ENCODE peak calls at places on chromosomes 3 and 15, in seven cellular contexts. W is heart left ventricle, O is gastrocnemius medialis, M is erythroblast, R is NB4, E is upper lobe of left lung, N is uterus. F is an unnamed sample.

GRCh38 chr3:96760956-96761355 is 53.4 kb upstream of the EPHA6 start:
- DNase-seq in W (no peak), O (no peak), M (no peak), R (no peak), E (no peak), N (no peak), F (no peak)

GRCh38 chr3:129573493-129573892 is 30.5 kb downstream of the H1-8 start:
- DNase-seq in W (no peak), O (no peak), M (no peak), R (no peak), E (peak), N (no peak), F (no peak)

GRCh38 chr3:183455064-183455463 is 26.6 kb upstream of the MCF2L2 start:
- DNase-seq in W (no peak), O (no peak), M (no peak), R (no peak), E (no peak), N (no peak), F (no peak)

GRCh38 chr15:88625943-88626741 is 5.0 kb downstream of the AEN start:
- DNase-seq in W (no peak), O (no peak), M (no peak), R (no peak), E (no peak), N (no peak), F (no peak)

GRCh38 chr3:46833346-46834300 is 29.6 kb downstream of the MYL3 start:
- DNase-seq in W (no peak), O (no peak), M (no peak), R (no peak), E (peak), N (no peak), F (no peak)

GRCh38 chr3:143002083-143002712 is 828 bp downstream of the U2SURP start:
- DNase-seq in W (no peak), O (no peak), M (peak), R (peak), E (no peak), N (no peak), F (no peak)

GRCh38 chr15:89964555-89964954 is 36.6 kb upstream of the ZNF710 start:
- DNase-seq in W (peak), O (no peak), M (no peak), R (no peak), E (no peak), N (no peak), F (no peak)

GRCh38 chr3:114506622-114507300 is 212.9 kb downstream of the TIGIT start:
- DNase-seq in W (no peak), O (no peak), M (no peak), R (no peak), E (no peak), N (no peak), F (no peak)

GRCh38 chr15:62927196-62927595 is 115.4 kb upstream of the TPM1 start:
- DNase-seq in W (no peak), O (no peak), M (no peak), R (no peak), E (no peak), N (no peak), F (no peak)

GRCh38 chr15:43126358-43126757 is 7.0 kb upstream of the TMEM62 start:
- DNase-seq in W (no peak), O (no peak), M (no peak), R (no peak), E (no peak), N (no peak), F (no peak)

GRCh38 chr3:43307226-43307625 is 20.9 kb downstream of the SNRK start:
- DNase-seq in W (no peak), O (no peak), M (no peak), R (no peak), E (no peak), N (no peak), F (no peak)

GRCh38 chr3:13890377-13891016 is 10.6 kb upstream of the WNT7A start:
- DNase-seq in W (no peak), O (no peak), M (no peak), R (no peak), E (peak), N (no peak), F (no peak)

GRCh38 chr3:72320911-72321385 is 527.3 kb downstream of the SHQ1 start:
- DNase-seq in W (peak), O (no peak), M (no peak), R (no peak), E (no peak), N (no peak), F (peak)

GRCh38 chr3:30539772-30540171 is 66.6 kb upstream of the TGFBR2 start:
- DNase-seq in W (no peak), O (no peak), M (no peak), R (no peak), E (no peak), N (no peak), F (no peak)

GRCh38 chr3:131796558-131796957 is 238.3 kb downstream of the CPNE4 start:
- DNase-seq in W (no peak), O (no peak), M (no peak), R (peak), E (no peak), N (no peak), F (no peak)

GRCh38 chr3:185069023-185069422 is 83.8 kb downstream of the C3orf70 start:
- DNase-seq in W (no peak), O (no peak), M (peak), R (no peak), E (no peak), N (no peak), F (no peak)

GRCh38 chr3:40973141-40973540 is 226.2 kb upstream of the CTNNB1 start:
- DNase-seq in W (no peak), O (no peak), M (no peak), R (no peak), E (no peak), N (no peak), F (no peak)

GRCh38 chr3:40970067-40970466 is 229.2 kb upstream of the CTNNB1 start:
- DNase-seq in W (no peak), O (no peak), M (no peak), R (no peak), E (no peak), N (no peak), F (no peak)

GRCh38 chr3:40972350-40972749 is 227.0 kb upstream of the CTNNB1 start:
- DNase-seq in W (no peak), O (no peak), M (no peak), R (no peak), E (no peak), N (no peak), F (no peak)

GRCh38 chr3:40969341-40969740 is 230.0 kb upstream of the CTNNB1 start:
- DNase-seq in W (no peak), O (no peak), M (no peak), R (no peak), E (no peak), N (no peak), F (no peak)

GRCh38 chr3:40971191-40972168 is 227.8 kb upstream of the CTNNB1 start:
- DNase-seq in W (peak), O (peak), M (no peak), R (peak), E (no peak), N (peak), F (peak)
- TF ChIP-seq POLR2A in W (no peak), O (no peak), M (no peak), R (no peak), E (peak), N (no peak), F (no peak)

GRCh38 chr3:16323737-16324136 is 58.7 kb downstream of the OXNAD1 start:
- DNase-seq in W (no peak), O (no peak), M (no peak), R (no peak), E (no peak), N (no peak), F (no peak)
- TF ChIP-seq POLR2A in W (no peak), O (no peak), M (no peak), R (no peak), E (no peak), N (no peak), F (no peak)

GRCh38 chr3:52136513-52136912 is 17.7 kb downstream of the POC1A start:
- DNase-seq in W (peak), O (peak), M (no peak), R (no peak), E (no peak), N (no peak), F (no peak)
- TF ChIP-seq POLR2A in W (no peak), O (no peak), M (no peak), R (no peak), E (peak), N (no peak), F (no peak)

GRCh38 chr3:25789596-25790556 is at the start of gene OXSM:
- DNase-seq in W (peak), O (peak), M (peak), R (peak), E (peak), N (peak), F (peak)
- TF ChIP-seq POLR2A in W (no peak), O (peak), M (peak), R (peak), E (peak), N (peak), F (no peak)

GRCh38 chr3:172152869-172153268 is 113.5 kb downstream of the FNDC3B start:
- DNase-seq in W (peak), O (no peak), M (no peak), R (no peak), E (no peak), N (no peak), F (no peak)

GRCh38 chr3:172154768-172155649 is 115.6 kb downstream of the FNDC3B start:
- DNase-seq in W (no peak), O (no peak), M (no peak), R (no peak), E (no peak), N (no peak), F (no peak)

GRCh38 chr3:172152294-172152649 is 112.9 kb downstream of the FNDC3B start:
- DNase-seq in W (no peak), O (no peak), M (no peak), R (no peak), E (no peak), N (no peak), F (no peak)

GRCh38 chr3:172151610-172152293 is 112.4 kb downstream of the FNDC3B start:
- DNase-seq in W (no peak), O (no peak), M (no peak), R (no peak), E (no peak), N (no peak), F (no peak)

DNA sequence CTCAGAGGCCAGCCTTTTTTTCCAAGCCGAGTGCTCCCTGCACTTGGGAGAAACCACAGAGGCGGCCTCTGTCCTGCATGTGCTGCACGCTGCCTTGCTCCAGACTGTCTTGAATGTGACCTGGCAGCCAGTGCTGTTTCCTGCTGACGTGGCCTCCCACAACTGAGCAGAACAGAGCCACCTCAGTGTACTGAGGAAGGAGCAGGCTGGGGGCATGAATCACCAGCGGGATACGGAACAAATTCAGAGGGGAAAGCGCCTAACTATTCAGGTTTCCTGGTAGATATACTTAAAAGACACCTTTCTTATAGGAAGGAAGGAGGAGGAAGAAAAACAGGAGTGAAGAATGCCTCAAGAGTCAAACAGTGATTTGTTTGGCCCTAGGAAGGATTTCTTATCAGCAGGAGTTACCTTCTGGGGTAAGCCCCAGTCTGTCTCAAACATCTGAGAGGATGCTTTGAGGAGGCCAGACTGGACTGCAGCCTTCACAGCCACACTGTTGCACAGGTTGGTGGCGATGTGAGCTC is 114.0 kb downstream of the FNDC3B start:
- DNase-seq in W (peak), O (peak), M (no peak), R (peak), E (no peak), N (peak), F (peak)
- TF ChIP-seq POLR2A in W (no peak), O (peak), M (no peak), R (no peak), E (peak), N (peak), F (no peak)